ENCODE peak calls at places on chromosomes 7 and 10, in nine cellular contexts. One of them, this sample, is unnamed.

GRCh38 chr7:3668743-3669142 is 367.7 kb downstream of the SDK1 start:
- DNase-seq in hepatocyte: no peak
- DNase-seq in Karpas-422: no peak
- DNase-seq in GM23248: no peak
- DNase-seq in SK-N-SH: no peak
- DNase-seq in GM23338: no peak
- DNase-seq in HCT116: no peak
- DNase-seq in OCI-LY7: no peak
- DNase-seq in PC-3: no peak
- DNase-seq in this sample: no peak

GRCh38 chr7:24024689-24025088 is 259.3 kb upstream of the NPY start:
- DNase-seq in hepatocyte: no peak
- DNase-seq in Karpas-422: no peak
- DNase-seq in GM23248: no peak
- DNase-seq in SK-N-SH: peak; percentile 3
- DNase-seq in GM23338: no peak
- DNase-seq in HCT116: no peak
- DNase-seq in OCI-LY7: no peak
- DNase-seq in PC-3: no peak
- DNase-seq in this sample: no peak

GRCh38 chr7:101814996-101815825 is 2.2 kb upstream of the CUX1 start:
- DNase-seq in hepatocyte: peak; percentile 86
- DNase-seq in Karpas-422: peak; percentile 88
- DNase-seq in GM23248: peak; percentile 40
- DNase-seq in SK-N-SH: peak; percentile 97
- DNase-seq in GM23338: peak; percentile 65
- DNase-seq in HCT116: no peak
- DNase-seq in OCI-LY7: peak; percentile 82
- DNase-seq in PC-3: peak; percentile 52
- DNase-seq in this sample: peak; percentile 68

GRCh38 chr10:28676297-28676967 is 889 bp upstream of the BAMBI start:
- DNase-seq in hepatocyte: no peak
- DNase-seq in Karpas-422: no peak
- DNase-seq in GM23248: peak; percentile 45
- DNase-seq in SK-N-SH: no peak
- DNase-seq in GM23338: peak; percentile 78
- DNase-seq in HCT116: no peak
- DNase-seq in OCI-LY7: peak; percentile 21
- DNase-seq in PC-3: no peak
- DNase-seq in this sample: no peak

GRCh38 chr10:865924-866576 is 65.5 kb downstream of the LARP4B start:
- DNase-seq in hepatocyte: no peak
- DNase-seq in Karpas-422: no peak
- DNase-seq in GM23248: no peak
- DNase-seq in SK-N-SH: no peak
- DNase-seq in GM23338: no peak
- DNase-seq in HCT116: no peak
- DNase-seq in OCI-LY7: no peak
- DNase-seq in PC-3: no peak
- DNase-seq in this sample: no peak

GRCh38 chr7:100483728-100484635 is at the start of gene NYAP1:
- DNase-seq in hepatocyte: peak; percentile 84
- DNase-seq in Karpas-422: peak; percentile 73
- DNase-seq in GM23248: no peak
- DNase-seq in SK-N-SH: peak; percentile 97
- DNase-seq in GM23338: peak; percentile 72
- DNase-seq in HCT116: no peak
- DNase-seq in OCI-LY7: peak; percentile 60
- DNase-seq in PC-3: peak; percentile 43
- DNase-seq in this sample: peak; percentile 64

GRCh38 chr7:66283003-66283920 is 78.1 kb downstream of the TPST1 start:
- DNase-seq in hepatocyte: no peak
- DNase-seq in Karpas-422: no peak
- DNase-seq in GM23248: peak; percentile 93
- DNase-seq in SK-N-SH: no peak
- DNase-seq in GM23338: no peak
- DNase-seq in HCT116: peak; percentile 26
- DNase-seq in OCI-LY7: no peak
- DNase-seq in PC-3: peak; percentile 80
- DNase-seq in this sample: no peak

GRCh38 chr10:98456688-98457482 is 10.2 kb upstream of the HPS1 start:
- DNase-seq in hepatocyte: no peak
- DNase-seq in Karpas-422: no peak
- DNase-seq in GM23248: no peak
- DNase-seq in SK-N-SH: peak; percentile 42
- DNase-seq in GM23338: peak; percentile 17
- DNase-seq in HCT116: no peak
- DNase-seq in OCI-LY7: no peak
- DNase-seq in PC-3: no peak
- DNase-seq in this sample: no peak

GRCh38 chr7:25754333-25754732 is 397.7 kb upstream of the NFE2L3 start:
- DNase-seq in hepatocyte: no peak
- DNase-seq in Karpas-422: no peak
- DNase-seq in GM23248: no peak
- DNase-seq in SK-N-SH: no peak
- DNase-seq in GM23338: no peak
- DNase-seq in HCT116: no peak
- DNase-seq in OCI-LY7: no peak
- DNase-seq in PC-3: no peak
- DNase-seq in this sample: no peak

GRCh38 chr7:34096777-34097176 is 191.4 kb downstream of the BMPER start:
- DNase-seq in hepatocyte: no peak
- DNase-seq in Karpas-422: no peak
- DNase-seq in GM23248: peak; percentile 30
- DNase-seq in SK-N-SH: no peak
- DNase-seq in GM23338: peak; percentile 29
- DNase-seq in HCT116: no peak
- DNase-seq in OCI-LY7: no peak
- DNase-seq in PC-3: no peak
- DNase-seq in this sample: no peak

GRCh38 chr10:70585555-70586243 is 16.8 kb downstream of the PRF1 start:
- DNase-seq in hepatocyte: no peak
- DNase-seq in Karpas-422: no peak
- DNase-seq in GM23248: no peak
- DNase-seq in SK-N-SH: no peak
- DNase-seq in GM23338: no peak
- DNase-seq in HCT116: no peak
- DNase-seq in OCI-LY7: no peak
- DNase-seq in PC-3: no peak
- DNase-seq in this sample: no peak

GRCh38 chr10:116112232-116113231 is 160.5 kb downstream of the GFRA1 start:
- DNase-seq in hepatocyte: no peak
- DNase-seq in Karpas-422: no peak
- DNase-seq in GM23248: no peak
- DNase-seq in SK-N-SH: no peak
- DNase-seq in GM23338: no peak
- DNase-seq in HCT116: no peak
- DNase-seq in OCI-LY7: no peak
- DNase-seq in PC-3: no peak
- DNase-seq in this sample: no peak
- H3K9me2 ChIP-seq in hepatocyte: no peaks in the 10 kb centered on the region
- H3K9me2 ChIP-seq in Karpas-422: no peaks in the 10 kb centered on the region
- H3K9me2 ChIP-seq in GM23248: no peaks in the 10 kb centered on the region
- H3K9me2 ChIP-seq in SK-N-SH: no peaks in the 10 kb centered on the region
- H3K9me2 ChIP-seq in GM23338: peaks cover 7% of the 10 kb centered on the region
- H3K9me2 ChIP-seq in HCT116: no peaks in the 10 kb centered on the region
- H3K9me2 ChIP-seq in OCI-LY7: no peaks in the 10 kb centered on the region
- H3K9me2 ChIP-seq in PC-3: no peaks in the 10 kb centered on the region
- H3K9me2 ChIP-seq in this sample: no peaks in the 10 kb centered on the region

DNA sequence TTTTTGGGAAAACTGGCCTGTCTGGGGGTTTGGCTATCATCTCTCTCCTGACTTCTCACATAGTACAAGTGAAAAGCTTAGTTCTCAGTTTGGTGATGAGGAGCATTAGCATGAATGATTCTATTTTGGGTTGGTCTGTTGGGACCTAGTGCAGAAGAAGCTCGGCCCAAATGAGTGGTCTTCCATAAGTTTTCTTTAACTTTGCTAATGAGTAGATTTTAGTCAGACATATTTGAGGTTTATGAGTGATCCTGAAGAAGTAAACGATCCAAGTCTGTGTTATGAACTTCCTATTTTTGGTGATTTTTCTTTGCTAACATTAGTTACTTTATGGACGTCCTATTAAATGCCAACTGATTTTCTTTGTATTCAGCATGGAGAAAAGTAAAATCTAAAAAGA is 51.7 kb upstream of the CALD1 start:
- DNase-seq in hepatocyte: no peak
- DNase-seq in Karpas-422: no peak
- DNase-seq in GM23248: peak; percentile 69
- DNase-seq in SK-N-SH: no peak
- DNase-seq in GM23338: no peak
- DNase-seq in HCT116: no peak
- DNase-seq in OCI-LY7: no peak
- DNase-seq in PC-3: no peak
- DNase-seq in this sample: no peak
- H3K9me2 ChIP-seq in hepatocyte: no peaks in the 10 kb centered on the region
- H3K9me2 ChIP-seq in Karpas-422: no peaks in the 10 kb centered on the region
- H3K9me2 ChIP-seq in GM23248: no peaks in the 10 kb centered on the region
- H3K9me2 ChIP-seq in SK-N-SH: no peaks in the 10 kb centered on the region
- H3K9me2 ChIP-seq in GM23338: no peaks in the 10 kb centered on the region
- H3K9me2 ChIP-seq in HCT116: no peaks in the 10 kb centered on the region
- H3K9me2 ChIP-seq in OCI-LY7: no peaks in the 10 kb centered on the region
- H3K9me2 ChIP-seq in PC-3: no peaks in the 10 kb centered on the region
- H3K9me2 ChIP-seq in this sample: no peaks in the 10 kb centered on the region

DNA sequence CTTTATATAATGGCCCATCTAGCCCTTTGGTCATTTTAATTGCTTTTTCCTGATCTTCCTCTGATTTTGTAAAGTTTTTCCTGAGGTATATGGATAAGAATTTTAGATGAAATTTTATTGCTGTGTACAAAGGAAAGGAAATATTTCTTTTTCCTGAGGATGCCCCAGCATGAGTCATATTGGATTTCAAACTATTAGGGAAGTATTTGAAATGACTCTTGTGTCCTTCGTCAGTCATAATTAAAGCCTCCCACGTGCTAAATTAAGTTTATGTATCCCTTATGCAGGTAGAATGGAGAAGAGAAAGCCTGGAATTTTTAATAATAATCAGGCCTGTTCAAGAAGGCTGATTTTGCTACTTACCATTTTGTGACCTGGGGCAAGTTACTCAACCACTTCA is 82.6 kb upstream of the GLI3 start:
- DNase-seq in hepatocyte: no peak
- DNase-seq in Karpas-422: no peak
- DNase-seq in GM23248: peak; percentile 12
- DNase-seq in SK-N-SH: no peak
- DNase-seq in GM23338: no peak
- DNase-seq in HCT116: no peak
- DNase-seq in OCI-LY7: no peak
- DNase-seq in PC-3: peak; percentile 57
- DNase-seq in this sample: no peak
- H3K9me2 ChIP-seq in hepatocyte: no peaks in the 10 kb centered on the region
- H3K9me2 ChIP-seq in Karpas-422: no peaks in the 10 kb centered on the region
- H3K9me2 ChIP-seq in GM23248: no peaks in the 10 kb centered on the region
- H3K9me2 ChIP-seq in SK-N-SH: peaks cover 4% of the 10 kb centered on the region
- H3K9me2 ChIP-seq in GM23338: peaks cover under 1% of the 10 kb centered on the region
- H3K9me2 ChIP-seq in HCT116: no peaks in the 10 kb centered on the region
- H3K9me2 ChIP-seq in OCI-LY7: no peaks in the 10 kb centered on the region
- H3K9me2 ChIP-seq in PC-3: no peaks in the 10 kb centered on the region
- H3K9me2 ChIP-seq in this sample: no peaks in the 10 kb centered on the region

DNA sequence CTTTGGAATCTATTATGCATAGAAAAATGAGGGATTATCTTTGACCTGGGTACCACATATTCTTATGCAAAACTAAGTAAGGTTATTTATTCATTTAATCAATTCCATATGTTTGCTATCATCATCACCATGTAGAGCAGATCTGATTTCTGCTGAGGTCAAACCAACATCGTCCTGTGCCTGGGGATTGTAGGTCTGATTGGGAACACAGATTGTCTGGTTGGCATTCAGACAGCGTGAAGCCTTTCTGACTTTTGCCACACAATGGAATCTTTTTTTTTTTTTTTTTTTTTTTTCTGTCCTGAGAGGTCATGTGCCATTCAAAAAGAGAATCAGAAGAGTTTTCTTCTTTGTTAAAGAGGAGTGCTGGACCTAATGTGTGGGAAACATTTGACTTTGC is 142.9 kb downstream of the RAB11FIP2 start:
- DNase-seq in hepatocyte: no peak
- DNase-seq in Karpas-422: no peak
- DNase-seq in GM23248: no peak
- DNase-seq in SK-N-SH: peak; percentile 29
- DNase-seq in GM23338: no peak
- DNase-seq in HCT116: no peak
- DNase-seq in OCI-LY7: no peak
- DNase-seq in PC-3: no peak
- DNase-seq in this sample: no peak
- H3K9me2 ChIP-seq in hepatocyte: no peaks in the 10 kb centered on the region
- H3K9me2 ChIP-seq in Karpas-422: no peaks in the 10 kb centered on the region
- H3K9me2 ChIP-seq in GM23248: no peaks in the 10 kb centered on the region
- H3K9me2 ChIP-seq in SK-N-SH: no peaks in the 10 kb centered on the region
- H3K9me2 ChIP-seq in GM23338: peaks cover 12% of the 10 kb centered on the region
- H3K9me2 ChIP-seq in HCT116: no peaks in the 10 kb centered on the region
- H3K9me2 ChIP-seq in OCI-LY7: no peaks in the 10 kb centered on the region
- H3K9me2 ChIP-seq in PC-3: no peaks in the 10 kb centered on the region
- H3K9me2 ChIP-seq in this sample: no peaks in the 10 kb centered on the region

DNA sequence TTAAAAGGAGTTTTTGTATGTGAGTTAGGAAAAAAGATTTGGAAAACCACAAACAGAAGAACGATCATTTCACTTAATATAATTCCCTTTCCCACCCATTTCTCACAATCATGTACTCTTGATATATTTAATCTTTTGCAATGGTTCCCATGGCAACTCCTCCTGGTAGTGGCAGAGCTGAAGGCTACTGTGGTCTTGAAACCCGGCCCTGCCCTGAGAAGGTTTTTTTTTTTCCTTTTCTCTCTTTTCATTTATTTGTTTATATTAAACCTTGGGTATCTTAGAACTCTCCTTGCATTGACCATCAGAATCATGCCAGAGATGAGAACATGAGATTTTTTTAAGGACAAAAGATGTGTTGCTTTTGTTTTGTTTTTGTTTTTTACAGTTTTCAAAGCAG is 566.1 kb upstream of the NRP1 start:
- DNase-seq in hepatocyte: no peak
- DNase-seq in Karpas-422: no peak
- DNase-seq in GM23248: peak; percentile 65
- DNase-seq in SK-N-SH: no peak
- DNase-seq in GM23338: no peak
- DNase-seq in HCT116: no peak
- DNase-seq in OCI-LY7: no peak
- DNase-seq in PC-3: peak; percentile 49
- DNase-seq in this sample: no peak
- H3K9me2 ChIP-seq in hepatocyte: no peaks in the 10 kb centered on the region
- H3K9me2 ChIP-seq in Karpas-422: no peaks in the 10 kb centered on the region
- H3K9me2 ChIP-seq in GM23248: no peaks in the 10 kb centered on the region
- H3K9me2 ChIP-seq in SK-N-SH: no peaks in the 10 kb centered on the region
- H3K9me2 ChIP-seq in GM23338: peaks cover 12% of the 10 kb centered on the region
- H3K9me2 ChIP-seq in HCT116: no peaks in the 10 kb centered on the region
- H3K9me2 ChIP-seq in OCI-LY7: no peaks in the 10 kb centered on the region
- H3K9me2 ChIP-seq in PC-3: no peaks in the 10 kb centered on the region
- H3K9me2 ChIP-seq in this sample: no peaks in the 10 kb centered on the region

This sample was measured in PC-9.